ENCODE peak calls at places on chromosomes 2 and 18, in six cellular contexts. G is neural progenitor cell, C is SK-N-SH, A is GM23338, B is HCT116, E is PC-3. J is an unnamed sample.

GRCh38 chr2:197675711-197676188 is 363 bp upstream of the RFTN2 start:
- DNase-seq in G (peak; percentile 64), C (no peak), A (peak; percentile 60), B (no peak), E (no peak), J (peak; percentile 41)

GRCh38 chr2:118319271-118319684 is 231.0 kb downstream of the INSIG2 start:
- DNase-seq in G (peak; percentile 62), C (no peak), A (peak; percentile 98), B (no peak), E (no peak), J (no peak)

GRCh38 chr2:206353685-206354084 is 79.2 kb downstream of the ZDBF2 start:
- DNase-seq in G (no peak), C (no peak), A (no peak), B (peak; percentile 8), E (peak; percentile 12), J (no peak)

GRCh38 chr2:3181416-3182010 is 196.1 kb downstream of the EIPR1 start:
- DNase-seq in G (no peak), C (no peak), A (no peak), B (no peak), E (no peak), J (no peak)

GRCh38 chr18:68263481-68263880 is 451.4 kb downstream of the TMX3 start:
- DNase-seq in G (no peak), C (no peak), A (no peak), B (no peak), E (peak; percentile 76), J (no peak)

GRCh38 chr2:226728996-226729395 is 70.6 kb downstream of the IRS1 start:
- DNase-seq in G (no peak), C (no peak), A (no peak), B (no peak), E (no peak), J (no peak)

GRCh38 chr2:188450740-188451480 is 159.2 kb downstream of the GULP1 start:
- DNase-seq in G (no peak), C (peak; percentile 34), A (no peak), B (no peak), E (no peak), J (no peak)

GRCh38 chr2:15560404-15560987 is 638 bp downstream of the NBAS start:
- DNase-seq in G (peak; percentile 55), C (peak; percentile 68), A (peak; percentile 53), B (no peak), E (peak; percentile 20), J (peak; percentile 61)

GRCh38 chr18:13791181-13791580 is 32.8 kb upstream of the MC5R start:
- DNase-seq in G (no peak), C (no peak), A (no peak), B (no peak), E (no peak), J (no peak)

GRCh38 chr2:241598487-241598886 is 38.5 kb downstream of the THAP4 start:
- DNase-seq in G (peak; percentile 24), C (peak; percentile 48), A (peak; percentile 59), B (peak; percentile 27), E (peak; percentile 46), J (no peak)

GRCh38 chr18:67509711-67510110 is 6.8 kb downstream of the DSEL start:
- DNase-seq in G (no peak), C (peak; percentile 65), A (no peak), B (no peak), E (no peak), J (no peak)

GRCh38 chr2:71559080-71559827 is 105.9 kb downstream of the DYSF start:
- DNase-seq in G (no peak), C (no peak), A (no peak), B (no peak), E (no peak), J (no peak)

GRCh38 chr18:31679806-31680793 is 4.3 kb downstream of the B4GALT6 start:
- DNase-seq in G (no peak), C (no peak), A (no peak), B (no peak), E (peak; percentile 12), J (no peak)

GRCh38 chr2:127573298-127573697 is 37.8 kb downstream of the MYO7B start:
- DNase-seq in G (no peak), C (no peak), A (no peak), B (no peak), E (no peak), J (no peak)
- TF ChIP-seq EZH2phosphoT487 in G (no peak), C (no peak), A (no peak), B (no peak), E (no peak), J (no peak)

DNA sequence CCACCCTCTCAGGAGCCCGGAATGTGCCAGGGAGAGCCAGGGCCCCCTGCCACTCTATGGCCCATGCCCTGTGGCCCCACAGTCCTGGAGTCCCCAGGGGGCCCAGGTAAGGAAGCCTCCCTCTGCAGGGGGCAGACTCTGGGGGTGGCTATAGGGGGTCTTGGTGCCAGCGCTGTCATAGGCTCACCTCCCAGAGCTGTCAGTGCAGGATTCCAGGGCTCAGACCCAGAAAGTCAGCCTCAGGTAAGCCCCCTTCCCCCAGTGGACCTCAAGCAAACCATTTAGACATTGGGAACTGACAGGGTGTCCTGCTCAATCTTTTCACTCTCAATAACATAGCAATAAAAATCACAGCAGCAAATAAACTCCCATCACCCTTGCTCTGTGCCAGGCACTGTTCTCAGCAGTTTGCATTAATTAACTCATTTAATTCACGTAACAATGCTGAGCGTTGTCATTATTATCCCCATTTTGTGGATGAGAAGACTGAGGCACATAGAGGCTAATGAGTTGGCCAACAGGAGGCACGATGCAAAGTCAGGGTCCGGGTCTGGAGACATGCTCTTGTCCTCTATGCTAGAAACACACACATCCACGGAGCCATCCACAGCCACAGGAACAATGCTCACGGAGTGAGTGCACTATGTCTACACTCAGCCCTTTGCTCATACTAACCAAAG is 79.6 kb downstream of the TNS1 start:
- DNase-seq in G (no peak), C (no peak), A (no peak), B (no peak), E (no peak), J (no peak)
- H3K27ac ChIP-seq in G (no peak overlapping the region), C (peak overlapping the region; percentile 77), A (no peak overlapping the region), B (no peak overlapping the region), E (no peak overlapping the region), J (no peak overlapping the region)

GRCh38 chr2:162430323-162430722 is 86.4 kb downstream of the GCA start:
- DNase-seq in G (no peak), C (no peak), A (peak; percentile 21), B (no peak), E (no peak), J (no peak)

GRCh38 chr2:162435157-162435556 is 91.2 kb downstream of the GCA start:
- DNase-seq in G (no peak), C (no peak), A (no peak), B (no peak), E (no peak), J (no peak)

DNA sequence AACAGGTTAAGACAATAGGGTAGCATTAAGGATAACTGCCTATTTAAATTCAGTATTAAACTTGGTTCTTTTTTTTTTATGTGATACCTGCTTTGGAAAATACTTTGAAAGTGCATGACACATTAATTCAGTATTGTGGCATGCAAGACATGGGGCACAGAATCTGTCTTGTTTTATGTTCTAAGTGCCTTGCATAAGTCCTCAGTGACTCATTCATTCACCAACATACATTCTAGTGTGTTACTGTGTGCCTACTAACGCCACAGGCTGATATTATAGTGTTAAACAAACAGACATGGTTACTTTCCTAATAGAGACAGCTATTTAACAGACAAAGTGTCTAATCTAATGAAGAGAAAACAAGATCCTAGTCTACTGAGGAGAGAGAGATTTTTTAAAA is 91.7 kb downstream of the GCA start:
- DNase-seq in G (no peak), C (no peak), A (no peak), B (no peak), E (peak; percentile 24), J (no peak)
- TF ChIP-seq CTCF in G (no peak), C (no peak), A (no peak), B (no peak), E (no peak), J (no peak)

GRCh38 chr2:174681099-174681982 is 82.9 kb downstream of the CHRNA1 start:
- DNase-seq in G (peak; percentile 56), C (peak; percentile 38), A (peak; percentile 48), B (no peak), E (no peak), J (peak; percentile 59)
- TF ChIP-seq EZH2phosphoT487 in G (no peak), C (no peak), A (no peak), B (no peak), E (no peak), J (no peak)